ENCODE peak calls at places on chromosome 7, in seven cellular contexts. C is anterior cingulate cortex; Y is CD8-positive, alpha-beta memory T cell; V is effector CD4-positive, alpha-beta T cell; G is Right ventricle myocardium superior; T is effector CD8-positive, alpha-beta T cell; U is NCI-H1105 treated with DMSO at 0.1 percent for 48 hours. B is an unnamed sample.
A peak's percentile ranks its signal among the peaks of the same experiment; 100 is the strongest.

GRCh38 chr7:50310361-50310760 is 5.8 kb downstream of the IKZF1 start:
- DNase-seq in C (no peak), Y (no peak), V (no peak), G (no peak), T (no peak), U (no peak), B (no peak)

GRCh38 chr7:134327896-134328295 is 11.2 kb upstream of the SLC35B4 start:
- DNase-seq in C (no peak), Y (peak; percentile 29), V (peak; percentile 40), G (no peak), T (peak; percentile 43), U (peak; percentile 56), B (no peak)

GRCh38 chr7:137943132-137943551 is 58.7 kb downstream of the CREB3L2 start:
- DNase-seq in C (no peak), Y (no peak), V (no peak), G (peak; percentile 56), T (no peak), U (no peak), B (no peak)

GRCh38 chr7:73738220-73738611 is 386 bp downstream of the ABHD11 start:
- DNase-seq in C (no peak), Y (peak; percentile 64), V (peak; percentile 54), G (peak; percentile 62), T (peak; percentile 69), U (peak; percentile 40), B (peak; percentile 64)

GRCh38 chr7:101216860-101217387 is 457 bp downstream of the PLOD3 start:
- DNase-seq in C (no peak), Y (peak; percentile 6), V (no peak), G (no peak), T (no peak), U (no peak), B (no peak)

GRCh38 chr7:13687500-13687899 is 302.0 kb downstream of the ETV1 start:
- DNase-seq in C (no peak), Y (no peak), V (no peak), G (no peak), T (no peak), U (peak; percentile 30), B (no peak)

GRCh38 chr7:90622670-90623069 is 26.5 kb downstream of the CDK14 start:
- DNase-seq in C (no peak), Y (no peak), V (no peak), G (no peak), T (no peak), U (no peak), B (no peak)

GRCh38 chr7:28626629-28627262 is 214.4 kb downstream of the CREB5 start:
- DNase-seq in C (no peak), Y (no peak), V (no peak), G (no peak), T (no peak), U (peak; percentile 54), B (no peak)

GRCh38 chr7:12256025-12256570 is 45.0 kb downstream of the TMEM106B start:
- DNase-seq in C (no peak), Y (no peak), V (no peak), G (no peak), T (no peak), U (no peak), B (no peak)

GRCh38 chr7:100897111-100897608 is 1.5 kb upstream of the ACHE start:
- DNase-seq in C (no peak), Y (peak; percentile 33), V (peak; percentile 65), G (peak; percentile 67), T (peak; percentile 51), U (no peak), B (no peak)

GRCh38 chr7:122316467-122317394 is 12.2 kb upstream of the FEZF1 start:
- DNase-seq in C (no peak), Y (no peak), V (no peak), G (peak; percentile 37), T (no peak), U (no peak), B (no peak)

GRCh38 chr7:143367972-143368371 is 5.5 kb upstream of the FAM131B start:
- DNase-seq in C (no peak), Y (no peak), V (no peak), G (no peak), T (no peak), U (no peak), B (no peak)

GRCh38 chr7:27680610-27681009 is 17.9 kb upstream of the HIBADH start:
- DNase-seq in C (no peak), Y (no peak), V (no peak), G (no peak), T (no peak), U (no peak), B (no peak)

GRCh38 chr7:11552676-11553075 is 279.3 kb downstream of the THSD7A start:
- DNase-seq in C (no peak), Y (no peak), V (no peak), G (no peak), T (no peak), U (no peak), B (no peak)

GRCh38 chr7:108227360-108227749 is 97.2 kb upstream of the LAMB4 start:
- DNase-seq in C (no peak), Y (no peak), V (no peak), G (no peak), T (no peak), U (no peak), B (no peak)

GRCh38 chr7:26078437-26079362 is 73.3 kb upstream of the NFE2L3 start:
- DNase-seq in C (no peak), Y (peak; percentile 64), V (peak; percentile 69), G (peak; percentile 77), T (peak; percentile 72), U (peak; percentile 91), B (no peak)

GRCh38 chr7:73872056-73872908 is 11.3 kb downstream of the TMEM270 start:
- DNase-seq in C (no peak), Y (no peak), V (no peak), G (no peak), T (no peak), U (no peak), B (peak; percentile 54)

GRCh38 chr7:76997381-76998262 is 34.5 kb downstream of the SPDYE17 start:
- DNase-seq in C (no peak), Y (no peak), V (no peak), G (no peak), T (no peak), U (no peak), B (no peak)

GRCh38 chr7:11807000-11807399 is 25.0 kb downstream of the THSD7A start:
- DNase-seq in C (no peak), Y (no peak), V (no peak), G (no peak), T (no peak), U (no peak), B (no peak)